ENCODE peak calls at places on chromosomes 6 and 20, in four cellular contexts. One of them, this sample, is unnamed. For H3K9me3, the result is how much of the 10 kb centered on the place peaks cover.

GRCh38 chr6:101522254-101522653 is 128.7 kb downstream of the GRIK2 start:
- DNase-seq in body of pancreas: no peak
- DNase-seq in ovary: no peak
- DNase-seq in HepG2: no peak
- DNase-seq in this sample: no peak

GRCh38 chr6:22010102-22010501 is 286.7 kb downstream of the PRL start:
- DNase-seq in body of pancreas: no peak
- DNase-seq in ovary: no peak
- DNase-seq in HepG2: no peak
- DNase-seq in this sample: no peak

GRCh38 chr20:32339116-32339515 is 19.0 kb upstream of the ASXL1 start:
- DNase-seq in body of pancreas: no peak
- DNase-seq in ovary: no peak
- DNase-seq in HepG2: no peak
- DNase-seq in this sample: no peak

GRCh38 chr6:19734519-19734918 is 102.7 kb upstream of the ID4 start:
- DNase-seq in body of pancreas: no peak
- DNase-seq in ovary: no peak
- DNase-seq in HepG2: no peak
- DNase-seq in this sample: no peak

GRCh38 chr20:47559141-47559540 is 57.5 kb downstream of the NCOA3 start:
- DNase-seq in body of pancreas: no peak
- DNase-seq in ovary: no peak
- DNase-seq in HepG2: no peak
- DNase-seq in this sample: no peak

GRCh38 chr20:50477260-50477659 is 32.9 kb upstream of the PTPN1 start:
- DNase-seq in body of pancreas: no peak
- DNase-seq in ovary: no peak
- DNase-seq in HepG2: no peak
- DNase-seq in this sample: no peak

GRCh38 chr6:143465546-143465945 is 14.9 kb downstream of the PEX3 start:
- DNase-seq in body of pancreas: no peak
- DNase-seq in ovary: no peak
- DNase-seq in HepG2: no peak
- DNase-seq in this sample: no peak

GRCh38 chr6:132390017-132390416 is 11.3 kb downstream of the MOXD1 start:
- DNase-seq in body of pancreas: no peak
- DNase-seq in ovary: no peak
- DNase-seq in HepG2: no peak
- DNase-seq in this sample: no peak

GRCh38 chr20:4064118-4064962 is 49.0 kb upstream of the RNF24 start:
- DNase-seq in body of pancreas: peak
- DNase-seq in ovary: peak
- DNase-seq in HepG2: no peak
- DNase-seq in this sample: peak

GRCh38 chr20:40120827-40121226 is 568.2 kb downstream of the MAFB start:
- DNase-seq in body of pancreas: no peak
- DNase-seq in ovary: no peak
- DNase-seq in HepG2: no peak
- DNase-seq in this sample: no peak

GRCh38 chr20:59134182-59134581 is 29.4 kb upstream of the ZNF831 start:
- DNase-seq in body of pancreas: no peak
- DNase-seq in ovary: no peak
- DNase-seq in HepG2: no peak
- DNase-seq in this sample: no peak

GRCh38 chr6:109523478-109523877 is 40.5 kb upstream of the ZBTB24 start:
- DNase-seq in body of pancreas: no peak
- DNase-seq in ovary: no peak
- DNase-seq in HepG2: no peak
- DNase-seq in this sample: no peak

GRCh38 chr6:109240370-109241084 is 141.7 kb downstream of the CD164 start:
- DNase-seq in body of pancreas: no peak
- DNase-seq in ovary: no peak
- DNase-seq in HepG2: no peak
- DNase-seq in this sample: no peak

GRCh38 chr6:16762547-16763477 is 1.6 kb upstream of the ATXN1 start:
- DNase-seq in body of pancreas: peak
- DNase-seq in ovary: peak
- DNase-seq in HepG2: peak
- DNase-seq in this sample: peak

GRCh38 chr6:2853766-2854393 is 12.2 kb upstream of the SERPINB1 start:
- DNase-seq in body of pancreas: peak
- DNase-seq in ovary: no peak
- DNase-seq in HepG2: peak
- DNase-seq in this sample: peak

GRCh38 chr6:159461266-159461665 is 231.8 kb downstream of the SOD2 start:
- DNase-seq in body of pancreas: no peak
- DNase-seq in ovary: no peak
- DNase-seq in HepG2: no peak
- DNase-seq in this sample: no peak

GRCh38 chr6:15879372-15880261 is 216.8 kb upstream of the DTNBP1 start:
- DNase-seq in body of pancreas: peak
- DNase-seq in ovary: peak
- DNase-seq in HepG2: no peak
- DNase-seq in this sample: no peak

GRCh38 chr20:62873280-62873679 is 11.7 kb upstream of the TCFL5 start:
- DNase-seq in body of pancreas: no peak
- DNase-seq in ovary: no peak
- DNase-seq in HepG2: no peak
- DNase-seq in this sample: no peak

GRCh38 chr6:41723178-41723935 is 12.1 kb downstream of the TFEB start:
- DNase-seq in body of pancreas: peak
- DNase-seq in ovary: no peak
- DNase-seq in HepG2: peak
- DNase-seq in this sample: peak

GRCh38 chr6:148990427-148990826 is 243.6 kb downstream of the UST start:
- DNase-seq in body of pancreas: no peak
- DNase-seq in ovary: no peak
- DNase-seq in HepG2: no peak
- DNase-seq in this sample: no peak

DNA sequence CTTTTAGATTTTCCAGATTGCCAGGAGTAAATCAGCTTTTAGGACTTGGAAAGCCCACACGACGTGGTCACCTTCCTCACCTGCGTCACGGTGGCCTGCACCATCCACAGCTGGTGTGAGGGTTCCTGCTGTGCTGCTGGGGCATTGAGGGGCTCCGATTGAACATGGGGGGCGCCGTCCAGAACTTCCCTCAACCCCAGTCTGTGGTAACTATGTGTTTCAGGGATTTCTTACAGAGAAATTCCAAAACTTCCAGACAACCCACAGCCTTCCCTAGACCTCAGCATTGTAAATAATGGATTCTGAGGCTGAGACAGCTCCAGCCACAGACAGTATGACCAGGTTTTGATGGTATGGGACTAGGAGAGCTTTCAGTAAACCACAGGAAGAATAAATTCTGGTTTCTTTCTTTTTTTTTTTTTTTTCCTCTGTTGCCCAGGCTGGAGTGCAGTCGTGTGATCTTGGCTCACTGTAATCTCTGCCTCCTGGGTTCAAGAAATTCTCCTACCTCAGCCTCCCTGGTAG is 46.7 kb upstream of the IRF4 start:
- DNase-seq in body of pancreas: no peak
- DNase-seq in ovary: no peak
- DNase-seq in HepG2: no peak
- DNase-seq in this sample: no peak
- H3K9me3 ChIP-seq in body of pancreas: under half
- H3K9me3 ChIP-seq in ovary: under half
- H3K9me3 ChIP-seq in HepG2: under half
- H3K9me3 ChIP-seq in this sample: under half

DNA sequence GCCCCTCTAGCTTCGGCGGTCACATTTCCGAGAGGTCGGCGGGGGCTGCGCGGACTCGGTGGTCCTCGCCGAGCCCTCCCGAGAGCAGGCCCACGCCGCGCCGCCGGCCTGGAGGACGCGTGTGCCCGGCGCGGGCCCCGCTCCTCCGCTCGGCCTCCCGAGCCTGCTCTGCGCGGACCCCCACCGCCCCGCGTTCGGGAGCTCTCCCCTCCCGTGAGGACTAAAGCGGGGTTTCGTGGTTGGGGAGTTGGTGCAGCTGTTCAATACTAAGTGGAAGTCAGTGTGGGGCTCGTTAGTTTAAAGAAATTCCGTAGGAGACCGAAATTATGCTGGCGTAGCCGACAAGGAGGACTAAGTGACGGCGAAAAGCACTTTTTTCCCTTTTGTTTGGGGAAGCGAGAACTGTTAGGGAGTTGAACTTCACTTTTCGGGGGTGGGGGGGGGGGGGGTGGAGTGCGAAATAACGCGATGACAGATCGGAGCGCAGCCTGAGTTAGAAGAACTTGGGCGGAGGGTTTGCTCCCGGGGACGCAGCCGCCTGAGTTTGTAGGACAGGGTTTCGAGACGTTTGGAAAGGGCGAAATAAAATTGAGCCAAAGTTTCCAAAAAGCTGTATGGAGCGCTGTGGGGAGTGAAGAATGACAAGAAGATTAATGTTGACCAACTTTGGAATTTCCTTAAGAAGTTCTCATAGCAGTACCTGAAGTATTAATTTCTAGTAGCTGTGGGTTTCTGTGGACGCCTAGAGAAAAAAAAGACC is 1.3 kb downstream of the QKI start:
- DNase-seq in body of pancreas: peak
- DNase-seq in ovary: peak
- DNase-seq in HepG2: peak
- DNase-seq in this sample: peak
- TF ChIP-seq POLR2A in body of pancreas: peak
- TF ChIP-seq POLR2A in ovary: no peak
- TF ChIP-seq POLR2A in HepG2: no peak
- TF ChIP-seq POLR2A in this sample: no peak

GRCh38 chr6:168674595-168674994 is 233.6 kb downstream of the SMOC2 start:
- DNase-seq in body of pancreas: no peak
- DNase-seq in ovary: no peak
- DNase-seq in HepG2: no peak
- DNase-seq in this sample: no peak
- H3K9me3 ChIP-seq in body of pancreas: under half
- H3K9me3 ChIP-seq in ovary: under half
- H3K9me3 ChIP-seq in HepG2: under half
- H3K9me3 ChIP-seq in this sample: under half

DNA sequence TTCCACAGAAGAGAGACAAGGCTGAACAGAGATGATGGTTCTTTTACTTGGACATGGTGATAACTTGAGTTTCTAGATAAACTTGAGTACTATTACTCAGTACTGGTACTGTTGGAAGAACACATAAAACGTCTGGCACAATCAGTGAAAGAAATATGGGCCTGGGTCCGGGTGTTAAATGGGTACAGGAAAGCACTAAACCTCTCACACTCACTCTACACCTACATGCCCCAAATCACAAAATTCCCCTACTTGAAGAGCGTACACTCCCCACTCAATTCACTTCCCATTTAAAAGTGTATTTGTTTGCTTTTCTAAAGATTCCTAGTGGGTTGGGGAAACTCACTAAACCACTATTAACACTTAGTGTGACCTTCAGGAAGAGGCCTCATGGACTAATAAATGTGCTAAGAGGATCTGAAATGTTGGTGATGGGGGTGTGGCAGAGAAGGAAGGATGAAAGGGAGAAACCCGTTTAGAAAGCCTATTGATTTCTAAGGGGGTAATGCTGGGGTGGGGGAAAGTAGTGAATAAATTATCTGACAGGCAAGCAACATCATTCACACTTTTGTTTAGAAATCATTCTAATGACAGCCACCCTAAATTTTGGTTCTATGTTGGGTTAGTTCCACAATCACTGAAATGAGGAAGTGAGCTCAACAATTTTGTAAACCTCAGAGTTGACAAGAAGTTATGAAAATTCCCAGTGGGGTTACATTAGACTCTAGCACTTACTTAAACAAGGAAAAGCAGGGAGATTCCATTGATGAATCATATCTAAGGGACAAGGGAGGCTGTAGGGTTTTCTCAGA is 222.6 kb upstream of the MARCKS start:
- DNase-seq in body of pancreas: no peak
- DNase-seq in ovary: no peak
- DNase-seq in HepG2: no peak
- DNase-seq in this sample: no peak
- TF ChIP-seq POLR2A in body of pancreas: no peak
- TF ChIP-seq POLR2A in ovary: no peak
- TF ChIP-seq POLR2A in HepG2: no peak
- TF ChIP-seq POLR2A in this sample: no peak

GRCh38 chr20:23564927-23565326 is 3.4 kb downstream of the CST9L start:
- DNase-seq in body of pancreas: no peak
- DNase-seq in ovary: no peak
- DNase-seq in HepG2: no peak
- DNase-seq in this sample: no peak

GRCh38 chr20:23566199-23566932 is 1.9 kb downstream of the CST9L start:
- DNase-seq in body of pancreas: no peak
- DNase-seq in ovary: no peak
- DNase-seq in HepG2: no peak
- DNase-seq in this sample: no peak

GRCh38 chr20:23565503-23566056 is 2.7 kb downstream of the CST9L start:
- DNase-seq in body of pancreas: no peak
- DNase-seq in ovary: no peak
- DNase-seq in HepG2: no peak
- DNase-seq in this sample: no peak

GRCh38 chr20:23568320-23569011 is at the start of gene CST9L:
- DNase-seq in body of pancreas: no peak
- DNase-seq in ovary: no peak
- DNase-seq in HepG2: no peak
- DNase-seq in this sample: no peak

GRCh38 chr20:23562721-23563342 is 5.5 kb downstream of the CST9L start:
- DNase-seq in body of pancreas: no peak
- DNase-seq in ovary: no peak
- DNase-seq in HepG2: no peak
- DNase-seq in this sample: no peak
- H3K9me3 ChIP-seq in body of pancreas: under half
- H3K9me3 ChIP-seq in ovary: under half
- H3K9me3 ChIP-seq in HepG2: under half
- H3K9me3 ChIP-seq in this sample: under half

GRCh38 chr6:30259140-30260035 is 46.2 kb upstream of the TRIM26 start:
- DNase-seq in body of pancreas: peak
- DNase-seq in ovary: peak
- DNase-seq in HepG2: peak
- DNase-seq in this sample: peak

GRCh38 chr6:30258204-30258603 is 45.0 kb upstream of the TRIM26 start:
- DNase-seq in body of pancreas: no peak
- DNase-seq in ovary: no peak
- DNase-seq in HepG2: no peak
- DNase-seq in this sample: no peak

GRCh38 chr6:30264731-30265130 is 51.5 kb upstream of the TRIM26 start:
- DNase-seq in body of pancreas: no peak
- DNase-seq in ovary: no peak
- DNase-seq in HepG2: no peak
- DNase-seq in this sample: no peak

GRCh38 chr6:30263734-30264133 is 50.5 kb upstream of the TRIM26 start:
- DNase-seq in body of pancreas: no peak
- DNase-seq in ovary: no peak
- DNase-seq in HepG2: no peak
- DNase-seq in this sample: no peak

DNA sequence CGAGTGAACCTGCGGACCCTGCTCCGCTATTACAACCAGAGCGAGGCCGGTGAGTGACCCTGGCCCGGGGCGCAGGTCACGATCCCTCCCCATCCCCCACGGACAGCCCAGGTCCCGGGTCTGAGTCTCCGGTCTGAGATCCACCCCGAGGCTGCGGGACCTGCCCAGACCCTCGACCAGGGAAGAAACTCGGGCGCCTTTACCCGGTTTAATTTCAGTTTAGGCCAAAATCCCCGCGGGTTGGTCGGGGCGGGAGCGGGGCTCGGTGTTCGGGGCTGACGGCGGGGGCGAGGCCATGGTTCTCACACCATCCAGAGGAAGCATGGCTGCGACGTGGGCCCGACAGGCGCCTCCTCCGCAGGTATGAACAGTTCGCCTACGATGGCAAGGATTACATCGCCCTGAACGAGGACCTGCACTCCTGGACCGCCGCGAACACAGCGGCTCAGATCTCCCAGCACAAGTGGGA is 46.9 kb upstream of the TRIM26 start:
- DNase-seq in body of pancreas: peak
- DNase-seq in ovary: no peak
- DNase-seq in HepG2: no peak
- DNase-seq in this sample: no peak
- TF ChIP-seq POLR2A in body of pancreas: no peak
- TF ChIP-seq POLR2A in ovary: no peak
- TF ChIP-seq POLR2A in HepG2: no peak
- TF ChIP-seq POLR2A in this sample: no peak